ENCODE peak calls at places on chromosomes 6 and 20, in five cellular contexts. S is uterus; A is fibroblast of pulmonary artery; Q is CD8-positive, alpha-beta T cell; G is stomach. I is an unnamed sample.

GRCh38 chr6:157229733-157230132 is 93.6 kb downstream of the TMEM242 start:
- DNase-seq in S (no peak), A (no peak), Q (no peak), G (no peak), I (no peak)

GRCh38 chr6:141956046-141956761 is 176.5 kb upstream of the GJE1 start:
- DNase-seq in S (peak; percentile 48), A (peak; percentile 36), Q (no peak), G (no peak), I (no peak)

GRCh38 chr20:43915209-43916072 is 789 bp downstream of the TOX2 start:
- DNase-seq in S (no peak), A (peak; percentile 33), Q (peak; percentile 25), G (no peak), I (peak; percentile 19)

GRCh38 chr6:163940705-163941470 is 526.4 kb downstream of the QKI start:
- DNase-seq in S (no peak), A (peak; percentile 5), Q (no peak), G (no peak), I (no peak)

GRCh38 chr6:104527761-104528415 is 331.8 kb downstream of the HACE1 start:
- DNase-seq in S (no peak), A (peak; percentile 77), Q (no peak), G (no peak), I (peak; percentile 20)

GRCh38 chr6:116059713-116060571 is 749 bp downstream of the FRK start:
- DNase-seq in S (peak; percentile 18), A (no peak), Q (no peak), G (peak; percentile 44), I (no peak)

GRCh38 chr6:155340464-155341129 is 26.3 kb upstream of the TFB1M start:
- DNase-seq in S (no peak), A (peak; percentile 67), Q (no peak), G (no peak), I (no peak)

GRCh38 chr6:122392564-122393338 is 6.7 kb upstream of the HSF2 start:
- DNase-seq in S (no peak), A (no peak), Q (no peak), G (no peak), I (no peak)

GRCh38 chr6:4459032-4459431 is 317.2 kb upstream of the CDYL start:
- DNase-seq in S (peak; percentile 26), A (peak; percentile 94), Q (no peak), G (no peak), I (no peak)

DNA sequence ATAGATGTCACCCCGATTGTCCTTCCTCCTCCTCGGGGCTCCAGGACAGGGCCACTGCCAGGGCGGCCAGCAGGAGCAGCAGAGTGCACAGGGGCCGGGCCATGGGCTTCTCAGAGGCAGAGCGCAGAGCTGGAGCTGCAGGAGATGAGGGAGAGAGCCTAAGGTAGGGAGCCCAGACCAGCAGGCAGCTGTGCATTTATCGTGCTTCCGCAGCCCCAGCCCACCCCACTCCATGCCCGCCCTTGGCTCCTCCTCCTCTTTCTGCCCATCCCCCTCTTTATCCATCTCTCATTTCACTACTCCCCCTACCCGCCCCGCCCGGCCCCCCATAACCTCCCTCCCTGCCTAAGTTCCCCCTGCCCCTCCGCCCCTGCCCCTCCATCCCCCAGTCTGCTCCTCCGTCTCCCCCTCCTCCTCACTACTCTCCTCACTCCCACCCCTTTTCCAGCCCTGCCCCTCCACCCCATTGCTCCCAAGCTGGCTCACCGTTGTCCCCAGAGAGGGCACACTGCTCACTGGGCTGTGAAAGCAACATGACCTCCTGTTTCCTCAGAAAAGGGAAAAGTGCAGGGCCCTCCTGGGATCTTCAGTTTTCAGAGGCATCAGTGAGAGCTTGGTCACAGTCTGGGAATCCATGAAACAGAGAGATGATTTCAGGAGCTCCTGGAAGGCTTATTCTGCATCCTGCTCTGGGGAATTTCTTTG is 25.5 kb upstream of the CST1 start:
- DNase-seq in S (no peak), A (no peak), Q (no peak), G (no peak), I (no peak)
- TF ChIP-seq CTCF in S (no peak), A (no peak), Q (no peak), G (no peak), I (no peak)

GRCh38 chr20:53181866-53182376 is 209.8 kb downstream of the TSHZ2 start:
- DNase-seq in S (no peak), A (no peak), Q (no peak), G (no peak), I (no peak)

GRCh38 chr20:53187402-53187801 is 215.2 kb downstream of the TSHZ2 start:
- DNase-seq in S (no peak), A (no peak), Q (no peak), G (no peak), I (no peak)

GRCh38 chr20:53190225-53190624 is 218.1 kb downstream of the TSHZ2 start:
- DNase-seq in S (no peak), A (no peak), Q (no peak), G (no peak), I (no peak)

GRCh38 chr20:53183181-53183580 is 211.0 kb downstream of the TSHZ2 start:
- DNase-seq in S (no peak), A (no peak), Q (no peak), G (no peak), I (no peak)

DNA sequence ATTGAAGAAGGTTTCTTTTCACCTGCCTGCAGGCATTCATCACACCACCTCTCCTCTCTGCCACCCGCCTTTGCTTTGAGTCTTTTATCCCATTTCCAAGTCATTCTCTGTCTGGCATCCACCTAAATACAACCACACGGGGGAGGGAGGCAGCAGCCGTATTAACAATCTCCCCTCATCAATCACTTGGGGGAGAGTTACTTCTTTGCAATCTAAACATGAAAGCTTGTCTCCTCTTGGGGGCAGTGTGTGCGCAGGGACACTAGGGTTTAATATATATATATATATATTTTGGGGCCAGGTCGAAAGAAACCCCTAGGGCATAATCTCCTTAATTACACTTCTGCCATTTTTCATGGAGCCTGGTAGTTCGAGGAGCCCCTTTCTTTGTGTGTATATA is 214.5 kb downstream of the TSHZ2 start:
- DNase-seq in S (no peak), A (no peak), Q (no peak), G (no peak), I (no peak)
- TF ChIP-seq CTCF in S (no peak), A (no peak), Q (no peak), G (no peak), I (peak; percentile 21)

DNA sequence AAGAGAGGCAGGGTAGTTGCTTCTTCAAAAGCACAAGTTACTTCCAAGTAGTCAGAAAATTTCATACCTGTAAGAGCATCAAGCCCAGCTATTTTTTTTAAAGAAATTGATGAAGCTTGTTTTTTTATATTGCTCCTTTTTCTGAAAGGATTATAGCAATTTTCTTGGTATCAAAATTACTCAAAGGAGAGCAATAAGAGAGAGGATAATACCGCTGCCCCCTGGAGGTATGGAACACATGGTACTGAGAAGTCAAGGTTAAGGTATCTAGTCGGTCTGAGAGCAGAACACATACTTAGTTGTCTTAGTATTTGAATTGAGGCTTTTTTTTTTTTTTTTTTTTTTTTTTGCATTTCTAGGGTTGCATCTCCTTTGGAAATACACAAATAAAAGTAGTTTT is 59.4 kb downstream of the ADGRF5 start:
- DNase-seq in S (no peak), A (no peak), Q (no peak), G (no peak), I (no peak)
- TF ChIP-seq CTCF in S (no peak), A (peak; percentile 1), Q (no peak), G (no peak), I (no peak)

GRCh38 chr20:24598346-24598745 is 128.9 kb downstream of the SYNDIG1 start:
- DNase-seq in S (no peak), A (no peak), Q (no peak), G (no peak), I (no peak)

GRCh38 chr20:24605937-24606455 is 136.6 kb downstream of the SYNDIG1 start:
- DNase-seq in S (no peak), A (no peak), Q (no peak), G (no peak), I (no peak)

GRCh38 chr20:24604966-24605365 is 135.5 kb downstream of the SYNDIG1 start:
- DNase-seq in S (no peak), A (no peak), Q (no peak), G (no peak), I (no peak)

GRCh38 chr20:24603454-24603853 is 134.0 kb downstream of the SYNDIG1 start:
- DNase-seq in S (no peak), A (no peak), Q (no peak), G (no peak), I (no peak)

GRCh38 chr20:24600012-24600411 is 130.6 kb downstream of the SYNDIG1 start:
- DNase-seq in S (no peak), A (no peak), Q (no peak), G (no peak), I (no peak)
- TF ChIP-seq CTCF in S (no peak), A (no peak), Q (no peak), G (no peak), I (no peak)

GRCh38 chr6:84514089-84514971 is 250.1 kb downstream of the TBX18 start:
- DNase-seq in S (no peak), A (no peak), Q (no peak), G (no peak), I (no peak)

GRCh38 chr6:84512396-84512795 is 252.0 kb downstream of the TBX18 start:
- DNase-seq in S (no peak), A (peak; percentile 44), Q (no peak), G (no peak), I (no peak)

GRCh38 chr6:84511929-84512328 is 252.5 kb downstream of the TBX18 start:
- DNase-seq in S (no peak), A (no peak), Q (no peak), G (no peak), I (no peak)

GRCh38 chr6:84516151-84516550 is 248.2 kb downstream of the TBX18 start:
- DNase-seq in S (no peak), A (no peak), Q (no peak), G (no peak), I (no peak)

DNA sequence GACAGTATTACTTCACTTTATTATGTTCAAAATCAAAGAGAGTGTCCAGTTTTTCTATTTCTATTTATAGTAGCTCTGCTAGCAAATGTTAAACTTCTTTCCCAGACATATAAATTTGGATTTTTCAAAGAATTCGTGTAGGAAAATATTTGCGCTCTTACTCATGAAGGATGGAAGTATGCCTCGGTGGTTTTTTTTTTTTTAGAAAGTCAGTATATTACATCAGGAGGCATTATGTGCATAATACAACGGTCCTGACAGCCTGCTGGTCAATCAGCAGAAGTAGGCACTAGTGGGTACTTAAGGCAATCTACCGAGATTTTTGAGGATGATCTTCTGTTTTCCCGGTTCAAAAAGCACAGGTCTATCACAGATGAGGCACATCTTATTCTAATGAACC is 249.3 kb downstream of the TBX18 start:
- DNase-seq in S (no peak), A (peak; percentile 32), Q (no peak), G (no peak), I (no peak)
- TF ChIP-seq CTCF in S (no peak), A (no peak), Q (no peak), G (no peak), I (no peak)